ENCODE peak calls at places on chromosome X, in six cellular contexts. One of them, this sample, is unnamed.

GRCh38 chrX:10137516-10137915 is 19.3 kb upstream of the CLCN4 start:
- DNase-seq in thyroid gland: no peak
- DNase-seq in cardiac muscle cell: no peak
- DNase-seq in heart left ventricle: no peak
- DNase-seq in HL-60: no peak
- DNase-seq in tibial nerve: no peak
- DNase-seq in this sample: no peak

GRCh38 chrX:68801737-68802290 is 27.0 kb upstream of the EFNB1 start:
- DNase-seq in thyroid gland: no peak
- DNase-seq in cardiac muscle cell: no peak
- DNase-seq in heart left ventricle: no peak
- DNase-seq in HL-60: no peak
- DNase-seq in tibial nerve: no peak
- DNase-seq in this sample: no peak

GRCh38 chrX:151713859-151714258 is 2.0 kb upstream of the FATE1 start:
- DNase-seq in thyroid gland: no peak
- DNase-seq in cardiac muscle cell: peak
- DNase-seq in heart left ventricle: peak
- DNase-seq in HL-60: no peak
- DNase-seq in tibial nerve: no peak
- DNase-seq in this sample: no peak

GRCh38 chrX:152635941-152636340 is 1.8 kb upstream of the GABRQ start:
- DNase-seq in thyroid gland: peak
- DNase-seq in cardiac muscle cell: peak
- DNase-seq in heart left ventricle: no peak
- DNase-seq in HL-60: no peak
- DNase-seq in tibial nerve: peak
- DNase-seq in this sample: no peak

GRCh38 chrX:49003696-49004095 is 1.6 kb upstream of the GRIPAP1 start:
- DNase-seq in thyroid gland: no peak
- DNase-seq in cardiac muscle cell: no peak
- DNase-seq in heart left ventricle: no peak
- DNase-seq in HL-60: no peak
- DNase-seq in tibial nerve: no peak
- DNase-seq in this sample: no peak

GRCh38 chrX:122241959-122242358 is 942.1 kb upstream of the GRIA3 start:
- DNase-seq in thyroid gland: no peak
- DNase-seq in cardiac muscle cell: no peak
- DNase-seq in heart left ventricle: no peak
- DNase-seq in HL-60: no peak
- DNase-seq in tibial nerve: no peak
- DNase-seq in this sample: no peak

GRCh38 chrX:50769389-50770063 is 44.5 kb downstream of the SHROOM4 start:
- DNase-seq in thyroid gland: no peak
- DNase-seq in cardiac muscle cell: no peak
- DNase-seq in heart left ventricle: peak
- DNase-seq in HL-60: no peak
- DNase-seq in tibial nerve: no peak
- DNase-seq in this sample: no peak

GRCh38 chrX:136584545-136584944 is 52.5 kb downstream of the VGLL1 start:
- DNase-seq in thyroid gland: no peak
- DNase-seq in cardiac muscle cell: no peak
- DNase-seq in heart left ventricle: no peak
- DNase-seq in HL-60: no peak
- DNase-seq in tibial nerve: no peak
- DNase-seq in this sample: no peak

GRCh38 chrX:21873063-21873785 is 17.4 kb downstream of the YY2 start:
- DNase-seq in thyroid gland: no peak
- DNase-seq in cardiac muscle cell: peak
- DNase-seq in heart left ventricle: no peak
- DNase-seq in HL-60: no peak
- DNase-seq in tibial nerve: no peak
- DNase-seq in this sample: no peak

GRCh38 chrX:133337250-133337649 is 78.0 kb downstream of the GPC4 start:
- DNase-seq in thyroid gland: peak
- DNase-seq in cardiac muscle cell: no peak
- DNase-seq in heart left ventricle: no peak
- DNase-seq in HL-60: no peak
- DNase-seq in tibial nerve: no peak
- DNase-seq in this sample: no peak

GRCh38 chrX:19372170-19373033 is 28.7 kb downstream of the PDHA1 start:
- DNase-seq in thyroid gland: peak
- DNase-seq in cardiac muscle cell: peak
- DNase-seq in heart left ventricle: peak
- DNase-seq in HL-60: no peak
- DNase-seq in tibial nerve: peak
- DNase-seq in this sample: peak

GRCh38 chrX:5306654-5307121 is 922.0 kb downstream of the NLGN4X start:
- DNase-seq in thyroid gland: no peak
- DNase-seq in cardiac muscle cell: no peak
- DNase-seq in heart left ventricle: no peak
- DNase-seq in HL-60: peak
- DNase-seq in tibial nerve: no peak
- DNase-seq in this sample: no peak

GRCh38 chrX:80876877-80877276 is 67.2 kb upstream of the BRWD3 start:
- DNase-seq in thyroid gland: no peak
- DNase-seq in cardiac muscle cell: peak
- DNase-seq in heart left ventricle: no peak
- DNase-seq in HL-60: no peak
- DNase-seq in tibial nerve: no peak
- DNase-seq in this sample: no peak

DNA sequence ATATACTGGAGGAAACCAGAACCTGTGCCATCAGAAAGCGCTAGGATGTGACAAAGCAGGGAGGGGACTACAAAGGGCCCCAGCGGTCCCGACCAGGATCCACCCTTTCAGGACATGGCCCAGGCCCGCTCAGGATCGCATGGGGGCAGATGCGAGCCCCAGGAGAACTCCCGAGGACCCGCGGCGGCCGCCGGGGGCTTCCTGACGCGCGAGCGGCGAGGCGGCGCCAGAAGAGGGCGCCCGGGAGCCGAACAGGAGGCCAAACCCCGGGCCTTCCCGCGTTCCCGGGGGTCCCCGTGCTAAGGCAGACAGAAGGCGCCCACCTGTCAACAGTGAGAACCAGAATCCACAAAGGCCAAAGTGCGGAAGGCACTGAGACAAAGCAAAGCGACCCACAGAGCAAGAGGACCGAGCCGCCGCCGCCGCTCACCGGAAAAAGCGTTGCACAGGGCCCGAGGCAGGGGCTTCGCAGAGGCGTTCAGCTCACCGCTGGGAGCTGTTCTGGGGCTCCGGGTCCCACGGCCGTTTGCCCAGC is 7.3 kb upstream of the OPN1LW start:
- DNase-seq in thyroid gland: peak
- DNase-seq in cardiac muscle cell: peak
- DNase-seq in heart left ventricle: peak
- DNase-seq in HL-60: no peak
- DNase-seq in tibial nerve: peak
- DNase-seq in this sample: peak
- H3K4me3 ChIP-seq in thyroid gland: no peak
- H3K4me3 ChIP-seq in cardiac muscle cell: no peak
- H3K4me3 ChIP-seq in heart left ventricle: peak
- H3K4me3 ChIP-seq in HL-60: peak
- H3K4me3 ChIP-seq in tibial nerve: no peak
- H3K4me3 ChIP-seq in this sample: peak

GRCh38 chrX:7120578-7121219 is 26.8 kb upstream of the STS start:
- DNase-seq in thyroid gland: no peak
- DNase-seq in cardiac muscle cell: peak
- DNase-seq in heart left ventricle: no peak
- DNase-seq in HL-60: no peak
- DNase-seq in tibial nerve: no peak
- DNase-seq in this sample: no peak
- H3K27ac ChIP-seq in thyroid gland: peak
- H3K27ac ChIP-seq in cardiac muscle cell: no peak
- H3K27ac ChIP-seq in heart left ventricle: peak
- H3K27ac ChIP-seq in HL-60: no peak
- H3K27ac ChIP-seq in tibial nerve: no peak
- H3K27ac ChIP-seq in this sample: no peak

DNA sequence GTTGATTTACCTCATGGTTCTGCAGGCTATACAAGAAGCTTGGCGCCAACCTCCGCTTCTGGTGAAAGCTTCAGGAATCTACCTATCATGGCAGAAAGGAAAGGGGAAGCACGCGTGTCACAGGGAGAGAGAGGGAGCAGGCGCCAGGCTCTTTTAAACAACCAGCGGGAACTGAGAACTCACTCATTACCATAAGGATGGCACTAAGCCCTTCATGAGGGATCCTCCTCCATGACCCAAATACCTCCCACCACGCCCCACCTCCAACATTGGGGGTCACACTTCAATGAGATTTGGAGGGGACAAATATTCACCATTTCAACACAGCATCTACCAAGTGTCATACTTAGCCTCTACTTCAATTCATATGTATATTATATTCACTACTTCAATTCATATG is 18.8 kb upstream of the TBC1D8B start:
- DNase-seq in thyroid gland: no peak
- DNase-seq in cardiac muscle cell: no peak
- DNase-seq in heart left ventricle: no peak
- DNase-seq in HL-60: no peak
- DNase-seq in tibial nerve: no peak
- DNase-seq in this sample: no peak
- H3K4me3 ChIP-seq in thyroid gland: no peak
- H3K4me3 ChIP-seq in cardiac muscle cell: no peak
- H3K4me3 ChIP-seq in heart left ventricle: no peak
- H3K4me3 ChIP-seq in HL-60: no peak
- H3K4me3 ChIP-seq in tibial nerve: no peak
- H3K4me3 ChIP-seq in this sample: no peak

GRCh38 chrX:142686653-142687283 is 339.0 kb upstream of the SPANXN4 start:
- DNase-seq in thyroid gland: no peak
- DNase-seq in cardiac muscle cell: no peak
- DNase-seq in heart left ventricle: no peak
- DNase-seq in HL-60: no peak
- DNase-seq in tibial nerve: no peak
- DNase-seq in this sample: no peak

GRCh38 chrX:142686206-142686605 is 339.5 kb upstream of the SPANXN4 start:
- DNase-seq in thyroid gland: no peak
- DNase-seq in cardiac muscle cell: no peak
- DNase-seq in heart left ventricle: no peak
- DNase-seq in HL-60: no peak
- DNase-seq in tibial nerve: no peak
- DNase-seq in this sample: no peak

GRCh38 chrX:142688256-142688655 is 337.5 kb upstream of the SPANXN4 start:
- DNase-seq in thyroid gland: no peak
- DNase-seq in cardiac muscle cell: no peak
- DNase-seq in heart left ventricle: no peak
- DNase-seq in HL-60: no peak
- DNase-seq in tibial nerve: no peak
- DNase-seq in this sample: no peak
- H3K27ac ChIP-seq in thyroid gland: no peak
- H3K27ac ChIP-seq in cardiac muscle cell: no peak
- H3K27ac ChIP-seq in heart left ventricle: no peak
- H3K27ac ChIP-seq in HL-60: no peak
- H3K27ac ChIP-seq in tibial nerve: no peak
- H3K27ac ChIP-seq in this sample: no peak

GRCh38 chrX:65671286-65671685 is 3.8 kb downstream of the MSN start:
- DNase-seq in thyroid gland: peak
- DNase-seq in cardiac muscle cell: no peak
- DNase-seq in heart left ventricle: no peak
- DNase-seq in HL-60: no peak
- DNase-seq in tibial nerve: no peak
- DNase-seq in this sample: no peak
- H3K4me3 ChIP-seq in thyroid gland: no peak
- H3K4me3 ChIP-seq in cardiac muscle cell: no peak
- H3K4me3 ChIP-seq in heart left ventricle: peak
- H3K4me3 ChIP-seq in HL-60: peak
- H3K4me3 ChIP-seq in tibial nerve: no peak
- H3K4me3 ChIP-seq in this sample: peak

GRCh38 chrX:116281106-116281505 is 110.6 kb downstream of the AGTR2 start:
- DNase-seq in thyroid gland: no peak
- DNase-seq in cardiac muscle cell: no peak
- DNase-seq in heart left ventricle: no peak
- DNase-seq in HL-60: no peak
- DNase-seq in tibial nerve: no peak
- DNase-seq in this sample: no peak
- H3K27ac ChIP-seq in thyroid gland: no peak
- H3K27ac ChIP-seq in cardiac muscle cell: no peak
- H3K27ac ChIP-seq in heart left ventricle: no peak
- H3K27ac ChIP-seq in HL-60: no peak
- H3K27ac ChIP-seq in tibial nerve: no peak
- H3K27ac ChIP-seq in this sample: no peak

DNA sequence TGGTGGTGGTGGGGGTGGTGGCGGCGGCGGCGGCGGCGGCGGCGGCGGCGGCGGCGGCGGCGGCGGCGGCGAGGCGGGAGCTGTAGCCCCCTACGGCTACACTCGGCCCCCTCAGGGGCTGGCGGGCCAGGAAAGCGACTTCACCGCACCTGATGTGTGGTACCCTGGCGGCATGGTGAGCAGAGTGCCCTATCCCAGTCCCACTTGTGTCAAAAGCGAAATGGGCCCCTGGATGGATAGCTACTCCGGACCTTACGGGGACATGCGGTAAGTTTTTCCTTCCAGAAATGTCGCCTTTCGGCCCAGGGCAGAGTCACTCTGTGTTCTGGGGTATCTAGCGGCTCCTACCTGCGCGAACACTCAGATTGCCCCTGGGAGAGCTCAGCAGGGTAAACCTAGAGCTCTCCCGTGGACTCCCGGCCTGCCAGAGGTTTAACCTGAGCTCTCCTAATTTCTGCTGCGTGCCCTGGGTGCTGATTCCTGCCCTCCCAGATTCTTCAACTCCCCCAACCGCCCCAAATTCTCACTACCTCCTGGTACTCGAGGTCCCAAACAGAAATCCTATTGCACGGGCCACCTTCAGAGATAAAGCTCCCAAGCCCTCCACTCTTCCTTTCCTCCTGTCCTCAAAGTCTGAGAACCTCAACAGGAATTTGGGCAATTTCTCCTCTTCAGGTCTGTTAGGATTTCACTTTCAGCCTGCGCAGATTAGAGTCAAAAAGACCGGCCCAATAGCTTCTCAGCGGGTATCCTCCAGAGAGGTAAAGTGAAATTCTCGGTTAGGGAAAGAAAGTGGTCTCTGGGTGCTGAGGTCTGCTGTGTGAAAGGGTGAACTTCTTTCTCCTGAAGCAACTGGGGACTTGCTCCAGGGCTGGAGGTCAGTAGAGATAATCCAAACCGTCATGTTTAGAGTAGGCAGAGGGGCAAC is 2.9 kb downstream of the AR start:
- DNase-seq in thyroid gland: peak
- DNase-seq in cardiac muscle cell: no peak
- DNase-seq in heart left ventricle: no peak
- DNase-seq in HL-60: no peak
- DNase-seq in tibial nerve: no peak
- DNase-seq in this sample: no peak
- H3K4me3 ChIP-seq in thyroid gland: peak
- H3K4me3 ChIP-seq in cardiac muscle cell: peak
- H3K4me3 ChIP-seq in heart left ventricle: peak
- H3K4me3 ChIP-seq in HL-60: peak
- H3K4me3 ChIP-seq in tibial nerve: peak
- H3K4me3 ChIP-seq in this sample: peak

GRCh38 chrX:38880460-38880859 is 79.2 kb downstream of the MID1IP1 start:
- DNase-seq in thyroid gland: no peak
- DNase-seq in cardiac muscle cell: no peak
- DNase-seq in heart left ventricle: no peak
- DNase-seq in HL-60: no peak
- DNase-seq in tibial nerve: no peak
- DNase-seq in this sample: no peak
- H3K27ac ChIP-seq in thyroid gland: no peak
- H3K27ac ChIP-seq in cardiac muscle cell: no peak
- H3K27ac ChIP-seq in heart left ventricle: peak
- H3K27ac ChIP-seq in HL-60: peak
- H3K27ac ChIP-seq in tibial nerve: no peak
- H3K27ac ChIP-seq in this sample: no peak